ENCODE peak calls at places on chromosomes 3 and 15, in six cellular contexts. One of them, this sample, is unnamed.

GRCh38 chr15:90407871-90408317 is 19.9 kb downstream of the IQGAP1 start:
- DNase-seq in stomach: no peak
- DNase-seq in testis: no peak
- DNase-seq in spleen: no peak
- DNase-seq in gastrocnemius medialis: no peak
- DNase-seq in Peyer's patch: no peak
- DNase-seq in this sample: no peak

GRCh38 chr3:192795021-192795420 is 67.7 kb upstream of the FGF12 start:
- DNase-seq in spleen: no peak
- DNase-seq in Peyer's patch: no peak
- DNase-seq in testis: no peak
- DNase-seq in stomach: no peak
- DNase-seq in gastrocnemius medialis: no peak
- DNase-seq in this sample: no peak

GRCh38 chr3:23455084-23455483 is 252.0 kb downstream of the UBE2E2 start:
- DNase-seq in Peyer's patch: no peak
- DNase-seq in testis: no peak
- DNase-seq in gastrocnemius medialis: no peak
- DNase-seq in spleen: no peak
- DNase-seq in stomach: no peak
- DNase-seq in this sample: no peak

GRCh38 chr3:7204848-7205156 is 343.9 kb downstream of the GRM7 start:
- DNase-seq in testis: no peak
- DNase-seq in stomach: no peak
- DNase-seq in gastrocnemius medialis: no peak
- DNase-seq in Peyer's patch: no peak
- DNase-seq in spleen: no peak
- DNase-seq in this sample: no peak

GRCh38 chr3:104677932-104678331 is 688.8 kb upstream of the ALCAM start:
- DNase-seq in Peyer's patch: no peak
- DNase-seq in testis: no peak
- DNase-seq in stomach: no peak
- DNase-seq in gastrocnemius medialis: no peak
- DNase-seq in spleen: no peak
- DNase-seq in this sample: no peak

GRCh38 chr15:98896002-98896721 is 111.4 kb downstream of the PGPEP1L start:
- DNase-seq in Peyer's patch: no peak
- DNase-seq in spleen: no peak
- DNase-seq in stomach: no peak
- DNase-seq in gastrocnemius medialis: no peak
- DNase-seq in testis: no peak
- DNase-seq in this sample: no peak

GRCh38 chr3:49352286-49352685 is 5.9 kb downstream of the GPX1 start:
- DNase-seq in stomach: no peak
- DNase-seq in gastrocnemius medialis: no peak
- DNase-seq in testis: no peak
- DNase-seq in spleen: no peak
- DNase-seq in Peyer's patch: no peak
- DNase-seq in this sample: no peak

GRCh38 chr3:149080699-149081091 is 5.6 kb downstream of the HLTF start:
- DNase-seq in spleen: no peak
- DNase-seq in testis: no peak
- DNase-seq in stomach: no peak
- DNase-seq in Peyer's patch: no peak
- DNase-seq in gastrocnemius medialis: no peak
- DNase-seq in this sample: no peak

GRCh38 chr3:87307805-87308204 is 31.4 kb upstream of the POU1F1 start:
- DNase-seq in stomach: no peak
- DNase-seq in Peyer's patch: no peak
- DNase-seq in testis: no peak
- DNase-seq in gastrocnemius medialis: no peak
- DNase-seq in spleen: no peak
- DNase-seq in this sample: no peak

GRCh38 chr3:5277612-5278236 is 90.2 kb downstream of the EDEM1 start:
- DNase-seq in stomach: no peak
- DNase-seq in spleen: no peak
- DNase-seq in gastrocnemius medialis: no peak
- DNase-seq in testis: no peak
- DNase-seq in Peyer's patch: no peak
- DNase-seq in this sample: no peak

GRCh38 chr3:69767571-69767970 is 28.3 kb downstream of the MITF start:
- DNase-seq in stomach: no peak
- DNase-seq in spleen: no peak
- DNase-seq in gastrocnemius medialis: peak; percentile 61
- DNase-seq in testis: peak; percentile 67
- DNase-seq in Peyer's patch: peak; percentile 19
- DNase-seq in this sample: peak; percentile 91

GRCh38 chr15:45326776-45327175 is 51.6 kb downstream of the GATM start:
- DNase-seq in gastrocnemius medialis: no peak
- DNase-seq in spleen: no peak
- DNase-seq in testis: no peak
- DNase-seq in stomach: no peak
- DNase-seq in Peyer's patch: no peak
- DNase-seq in this sample: no peak

GRCh38 chr3:46676601-46677071 is 16.8 kb downstream of the ALS2CL start:
- DNase-seq in stomach: no peak
- DNase-seq in Peyer's patch: no peak
- DNase-seq in testis: no peak
- DNase-seq in gastrocnemius medialis: no peak
- DNase-seq in spleen: peak; percentile 68
- DNase-seq in this sample: peak; percentile 61

GRCh38 chr3:112327371-112327951 is 5.5 kb upstream of the CD200 start:
- DNase-seq in Peyer's patch: no peak
- DNase-seq in stomach: no peak
- DNase-seq in spleen: no peak
- DNase-seq in testis: no peak
- DNase-seq in gastrocnemius medialis: no peak
- DNase-seq in this sample: no peak

GRCh38 chr3:40780801-40781406 is 256.1 kb downstream of the ZNF621 start:
- DNase-seq in Peyer's patch: no peak
- DNase-seq in spleen: no peak
- DNase-seq in gastrocnemius medialis: no peak
- DNase-seq in testis: peak; percentile 39
- DNase-seq in stomach: no peak
- DNase-seq in this sample: peak; percentile 73

GRCh38 chr3:1330107-1330506 is 237.3 kb downstream of the CNTN6 start:
- DNase-seq in gastrocnemius medialis: no peak
- DNase-seq in Peyer's patch: no peak
- DNase-seq in stomach: no peak
- DNase-seq in testis: no peak
- DNase-seq in spleen: no peak
- DNase-seq in this sample: no peak

GRCh38 chr15:74801311-74801997 is 11.2 kb upstream of the LMAN1L start:
- DNase-seq in spleen: no peak
- DNase-seq in gastrocnemius medialis: no peak
- DNase-seq in Peyer's patch: no peak
- DNase-seq in stomach: no peak
- DNase-seq in testis: no peak
- DNase-seq in this sample: no peak

GRCh38 chr15:74798388-74799254 is 14.0 kb upstream of the LMAN1L start:
- DNase-seq in Peyer's patch: peak; percentile 86
- DNase-seq in spleen: peak; percentile 89
- DNase-seq in gastrocnemius medialis: peak; percentile 80
- DNase-seq in stomach: peak; percentile 88
- DNase-seq in testis: no peak
- DNase-seq in this sample: peak; percentile 59

GRCh38 chr15:74800559-74801094 is 12.0 kb upstream of the LMAN1L start:
- DNase-seq in spleen: peak; percentile 87
- DNase-seq in Peyer's patch: peak; percentile 72
- DNase-seq in testis: no peak
- DNase-seq in gastrocnemius medialis: no peak
- DNase-seq in stomach: no peak
- DNase-seq in this sample: no peak

GRCh38 chr15:74799255-74799842 is 13.3 kb upstream of the LMAN1L start:
- DNase-seq in spleen: peak; percentile 87
- DNase-seq in testis: no peak
- DNase-seq in gastrocnemius medialis: no peak
- DNase-seq in Peyer's patch: peak; percentile 60
- DNase-seq in stomach: no peak
- DNase-seq in this sample: peak; percentile 52

GRCh38 chr15:74799843-74800558 is 12.6 kb upstream of the LMAN1L start:
- DNase-seq in Peyer's patch: peak; percentile 86
- DNase-seq in gastrocnemius medialis: peak; percentile 52
- DNase-seq in testis: peak; percentile 67
- DNase-seq in spleen: peak; percentile 97
- DNase-seq in stomach: peak; percentile 87
- DNase-seq in this sample: peak; percentile 80
- TF ChIP-seq POLR2A in Peyer's patch: no peak
- TF ChIP-seq POLR2A in gastrocnemius medialis: no peak
- TF ChIP-seq POLR2A in testis: no peak
- TF ChIP-seq POLR2A in spleen: no peak
- TF ChIP-seq POLR2A in stomach: no peak
- TF ChIP-seq POLR2A in this sample: no peak

GRCh38 chr15:75214293-75215096 is 12.8 kb downstream of the C15orf39 start:
- DNase-seq in Peyer's patch: no peak
- DNase-seq in spleen: no peak
- DNase-seq in gastrocnemius medialis: no peak
- DNase-seq in stomach: no peak
- DNase-seq in testis: no peak
- DNase-seq in this sample: no peak
- H3K36me3 ChIP-seq in Peyer's patch: no peaks in the 10 kb centered on the region
- H3K36me3 ChIP-seq in spleen: peaks cover 44% of the 10 kb centered on the region
- H3K36me3 ChIP-seq in gastrocnemius medialis: no peaks in the 10 kb centered on the region
- H3K36me3 ChIP-seq in stomach: peaks cover 36% of the 10 kb centered on the region
- H3K36me3 ChIP-seq in testis: no peaks in the 10 kb centered on the region
- H3K36me3 ChIP-seq in this sample: peaks cover 45% of the 10 kb centered on the region

GRCh38 chr3:68007621-68008226 is 353.3 kb upstream of the SUCLG2 start:
- DNase-seq in gastrocnemius medialis: no peak
- DNase-seq in stomach: no peak
- DNase-seq in Peyer's patch: no peak
- DNase-seq in spleen: no peak
- DNase-seq in testis: peak; percentile 30
- DNase-seq in this sample: no peak

GRCh38 chr3:68009865-68010264 is 355.5 kb upstream of the SUCLG2 start:
- DNase-seq in stomach: no peak
- DNase-seq in testis: no peak
- DNase-seq in Peyer's patch: no peak
- DNase-seq in gastrocnemius medialis: no peak
- DNase-seq in spleen: no peak
- DNase-seq in this sample: no peak
- TF ChIP-seq POLR2A in stomach: no peak
- TF ChIP-seq POLR2A in testis: no peak
- TF ChIP-seq POLR2A in Peyer's patch: no peak
- TF ChIP-seq POLR2A in gastrocnemius medialis: no peak
- TF ChIP-seq POLR2A in spleen: no peak
- TF ChIP-seq POLR2A in this sample: no peak

GRCh38 chr15:40688932-40689799 is 5.8 kb upstream of the RAD51 start:
- DNase-seq in stomach: no peak
- DNase-seq in Peyer's patch: no peak
- DNase-seq in gastrocnemius medialis: no peak
- DNase-seq in spleen: no peak
- DNase-seq in testis: no peak
- DNase-seq in this sample: no peak
- H3K36me3 ChIP-seq in stomach: no peaks in the 10 kb centered on the region
- H3K36me3 ChIP-seq in Peyer's patch: no peaks in the 10 kb centered on the region
- H3K36me3 ChIP-seq in gastrocnemius medialis: peaks cover 9% of the 10 kb centered on the region
- H3K36me3 ChIP-seq in spleen: peaks cover 9% of the 10 kb centered on the region
- H3K36me3 ChIP-seq in testis: no peaks in the 10 kb centered on the region
- H3K36me3 ChIP-seq in this sample: no peaks in the 10 kb centered on the region

DNA sequence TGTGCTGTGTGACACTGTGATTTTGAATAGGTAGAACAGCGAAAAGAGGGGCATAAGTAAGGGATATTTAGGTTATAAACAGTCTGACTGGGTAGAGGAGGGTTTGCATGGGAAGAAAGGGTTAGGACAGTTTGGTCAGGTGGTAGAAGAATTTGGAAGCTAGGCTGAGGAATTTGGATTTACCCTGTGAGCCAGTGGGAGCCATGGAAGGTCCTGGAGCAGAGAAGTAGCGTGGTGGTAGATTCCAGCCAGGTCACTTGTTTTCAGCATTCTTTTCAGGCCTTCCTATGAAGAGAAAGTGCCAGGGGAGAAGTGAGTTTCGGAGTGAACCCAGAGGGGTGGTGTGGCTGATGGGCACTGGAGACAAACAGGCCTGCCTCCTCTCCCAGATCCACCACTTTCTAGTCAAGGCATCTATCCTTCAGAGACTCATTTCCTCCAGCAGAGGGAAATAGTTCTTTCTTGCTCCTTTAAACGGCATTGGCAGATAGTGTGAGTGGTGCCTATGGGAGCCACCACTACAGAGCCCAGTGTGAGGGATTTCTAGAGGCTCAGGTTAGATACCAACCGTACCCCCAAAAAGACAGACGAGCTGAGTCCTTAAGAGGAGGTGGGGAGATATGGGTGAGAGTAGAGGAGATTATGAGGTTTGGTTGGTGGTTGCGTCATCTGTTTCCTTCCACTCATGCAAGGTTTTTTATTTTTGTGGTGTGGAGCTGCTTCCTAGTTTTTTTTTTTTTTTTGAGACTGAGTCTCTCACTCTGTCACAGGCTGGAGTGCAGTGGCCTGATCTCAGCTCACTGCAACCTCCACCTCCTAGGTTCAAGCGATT is 21.2 kb downstream of the PXK start:
- DNase-seq in gastrocnemius medialis: no peak
- DNase-seq in testis: no peak
- DNase-seq in Peyer's patch: peak; percentile 53
- DNase-seq in spleen: no peak
- DNase-seq in stomach: no peak
- DNase-seq in this sample: no peak
- TF ChIP-seq POLR2A in gastrocnemius medialis: no peak
- TF ChIP-seq POLR2A in testis: no peak
- TF ChIP-seq POLR2A in Peyer's patch: no peak
- TF ChIP-seq POLR2A in spleen: no peak
- TF ChIP-seq POLR2A in stomach: no peak
- TF ChIP-seq POLR2A in this sample: no peak

GRCh38 chr3:12910356-12911099 is 69.2 kb upstream of the RPL32 start:
- DNase-seq in spleen: no peak
- DNase-seq in stomach: no peak
- DNase-seq in testis: no peak
- DNase-seq in Peyer's patch: no peak
- DNase-seq in gastrocnemius medialis: no peak
- DNase-seq in this sample: no peak
- H3K36me3 ChIP-seq in spleen: peaks cover 100% of the 10 kb centered on the region
- H3K36me3 ChIP-seq in stomach: peaks cover 61% of the 10 kb centered on the region
- H3K36me3 ChIP-seq in testis: no peaks in the 10 kb centered on the region
- H3K36me3 ChIP-seq in Peyer's patch: no peaks in the 10 kb centered on the region
- H3K36me3 ChIP-seq in gastrocnemius medialis: peaks cover 46% of the 10 kb centered on the region
- H3K36me3 ChIP-seq in this sample: peaks cover 55% of the 10 kb centered on the region

This sample was measured in sigmoid colon.